ENCODE peak calls at places on chromosomes 11 and 22, in six cellular contexts. V is CD8-positive, alpha-beta T cell; M is brain microvascular endothelial cell; E is endodermal cell; B is B cell; J is fibroblast of lung. F is an unnamed sample.

GRCh38 chr11:32434387-32435151 is 770 bp downstream of the WT1 start:
- DNase-seq in E (peak), M (no peak), B (no peak), V (no peak), J (no peak), F (no peak)

GRCh38 chr11:101456812-101457211 is 127.0 kb downstream of the TRPC6 start:
- DNase-seq in M (no peak), J (peak), V (no peak), E (no peak), B (no peak), F (no peak)

GRCh38 chr22:23501708-23502107 is 78.4 kb downstream of the IGLL1 start:
- DNase-seq in E (no peak), V (no peak), J (no peak), B (no peak), M (no peak), F (no peak)

GRCh38 chr22:26553056-26553752 is 36.7 kb downstream of the TPST2 start:
- DNase-seq in E (no peak), M (peak), V (no peak), J (peak), B (no peak), F (peak)

GRCh38 chr11:57480409-57481137 is 20.2 kb downstream of the RTN4RL2 start:
- DNase-seq in E (peak), V (peak), M (peak), B (peak), J (peak), F (peak)

GRCh38 chr22:41057076-41057475 is 35.3 kb upstream of the EP300 start:
- DNase-seq in B (no peak), E (no peak), M (no peak), J (no peak), V (no peak), F (no peak)

GRCh38 chr11:67006029-67006884 is 16.7 kb upstream of the SYT12 start:
- DNase-seq in V (no peak), B (no peak), E (peak), J (peak), M (no peak), F (no peak)

GRCh38 chr22:19941365-19942070 is at the start of the genes COMT and TXNRD2:
- DNase-seq in V (peak), E (no peak), B (peak), M (peak), J (peak), F (peak)

GRCh38 chr11:31102316-31102715 is 267.2 kb downstream of the DCDC1 start:
- DNase-seq in E (no peak), V (no peak), M (no peak), J (no peak), B (no peak), F (no peak)

GRCh38 chr11:116906479-116906878 is 69.1 kb upstream of the APOA1 start:
- DNase-seq in V (no peak), M (no peak), E (no peak), B (no peak), J (no peak), F (no peak)

GRCh38 chr22:17973217-17973616 is 51.1 kb downstream of the MICAL3 start:
- DNase-seq in J (no peak), E (no peak), V (no peak), M (no peak), B (no peak), F (no peak)

GRCh38 chr11:115518983-115519382 is 14.8 kb upstream of the CADM1 start:
- DNase-seq in E (peak), J (no peak), V (no peak), B (no peak), M (no peak), F (no peak)

DNA sequence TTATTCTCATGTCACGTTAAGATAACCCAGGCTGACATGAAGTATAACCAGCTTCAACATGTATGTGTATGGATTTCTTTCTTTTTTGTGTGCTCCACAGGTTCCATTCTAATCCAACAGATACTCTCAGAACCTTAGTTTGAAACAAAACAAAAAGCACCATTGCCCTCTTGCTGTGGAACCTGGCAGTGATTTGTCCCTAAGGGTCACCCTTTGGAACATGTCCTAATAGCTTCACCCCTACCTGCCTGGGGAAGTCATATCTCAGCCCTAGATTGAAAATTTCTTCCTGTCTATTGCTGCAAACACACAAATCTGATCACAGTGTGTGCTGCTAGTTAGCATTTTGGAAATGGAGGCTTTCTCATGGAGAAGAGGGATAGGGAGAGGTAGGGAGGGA is 11.4 kb upstream of the CADM1 start:
- DNase-seq in V (no peak), M (no peak), E (peak), B (no peak), J (no peak), F (no peak)
- TF ChIP-seq CTCF in V (no peak), M (no peak), E (peak), B (no peak), J (no peak), F (no peak)

DNA sequence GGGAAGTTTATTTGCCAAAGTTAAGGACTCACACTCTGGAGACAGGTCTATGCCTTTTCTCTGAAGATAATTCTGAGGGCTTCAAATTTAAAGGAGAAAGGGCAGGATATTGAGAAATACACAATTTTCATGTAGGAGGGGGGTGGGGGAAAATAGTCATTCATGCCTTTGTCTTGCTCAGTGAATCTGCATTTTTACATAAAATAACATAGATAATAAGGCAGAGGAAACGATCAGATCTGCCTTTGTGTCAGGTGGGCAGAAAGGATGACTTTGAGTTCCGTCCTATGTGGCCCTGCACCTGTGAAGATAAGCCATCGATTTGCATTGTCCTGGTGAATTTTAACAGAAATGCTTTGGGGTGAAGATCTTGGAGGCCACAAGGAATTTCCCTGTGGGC is 76.8 kb downstream of the SC5D start:
- DNase-seq in V (no peak), E (no peak), J (no peak), M (no peak), B (no peak), F (no peak)
- TF ChIP-seq CTCF in V (no peak), E (no peak), J (no peak), M (no peak), B (no peak), F (no peak)

DNA sequence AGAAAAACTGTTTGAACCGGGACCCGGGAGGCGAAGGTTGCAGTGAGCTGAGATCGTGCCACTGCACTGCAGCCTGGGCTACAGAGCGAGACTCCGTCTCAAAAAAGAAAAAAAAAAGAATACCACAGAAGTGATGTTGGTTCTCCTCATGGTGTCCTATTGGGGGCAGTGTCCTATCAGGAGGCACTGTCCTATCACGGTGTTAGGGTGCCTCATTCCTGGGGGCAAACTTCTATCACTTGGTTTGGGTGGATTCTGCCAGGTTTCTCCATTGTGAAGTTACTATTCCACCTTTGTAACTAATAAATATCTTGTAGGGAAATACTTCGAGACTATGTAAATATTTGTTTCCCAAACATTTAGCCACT is 19.6 kb downstream of the PRR14L start:
- DNase-seq in V (no peak), B (no peak), M (no peak), E (no peak), J (no peak), F (no peak)
- TF ChIP-seq CTCF in V (no peak), B (no peak), M (peak), E (peak), J (no peak), F (peak)

GRCh38 chr22:35312198-35313059 is 12.7 kb downstream of the TOM1 start:
- DNase-seq in E (no peak), B (no peak), J (peak), M (peak), V (no peak), F (peak)

GRCh38 chr22:35308480-35308945 is 8.8 kb downstream of the TOM1 start:
- DNase-seq in M (no peak), J (no peak), E (no peak), V (no peak), B (no peak), F (no peak)

GRCh38 chr22:35313311-35314121 is 13.8 kb downstream of the TOM1 start:
- DNase-seq in J (peak), M (peak), V (no peak), B (no peak), E (no peak), F (peak)

GRCh38 chr22:35311551-35311999 is 11.9 kb downstream of the TOM1 start:
- DNase-seq in M (no peak), V (no peak), E (no peak), B (no peak), J (no peak), F (no peak)

DNA sequence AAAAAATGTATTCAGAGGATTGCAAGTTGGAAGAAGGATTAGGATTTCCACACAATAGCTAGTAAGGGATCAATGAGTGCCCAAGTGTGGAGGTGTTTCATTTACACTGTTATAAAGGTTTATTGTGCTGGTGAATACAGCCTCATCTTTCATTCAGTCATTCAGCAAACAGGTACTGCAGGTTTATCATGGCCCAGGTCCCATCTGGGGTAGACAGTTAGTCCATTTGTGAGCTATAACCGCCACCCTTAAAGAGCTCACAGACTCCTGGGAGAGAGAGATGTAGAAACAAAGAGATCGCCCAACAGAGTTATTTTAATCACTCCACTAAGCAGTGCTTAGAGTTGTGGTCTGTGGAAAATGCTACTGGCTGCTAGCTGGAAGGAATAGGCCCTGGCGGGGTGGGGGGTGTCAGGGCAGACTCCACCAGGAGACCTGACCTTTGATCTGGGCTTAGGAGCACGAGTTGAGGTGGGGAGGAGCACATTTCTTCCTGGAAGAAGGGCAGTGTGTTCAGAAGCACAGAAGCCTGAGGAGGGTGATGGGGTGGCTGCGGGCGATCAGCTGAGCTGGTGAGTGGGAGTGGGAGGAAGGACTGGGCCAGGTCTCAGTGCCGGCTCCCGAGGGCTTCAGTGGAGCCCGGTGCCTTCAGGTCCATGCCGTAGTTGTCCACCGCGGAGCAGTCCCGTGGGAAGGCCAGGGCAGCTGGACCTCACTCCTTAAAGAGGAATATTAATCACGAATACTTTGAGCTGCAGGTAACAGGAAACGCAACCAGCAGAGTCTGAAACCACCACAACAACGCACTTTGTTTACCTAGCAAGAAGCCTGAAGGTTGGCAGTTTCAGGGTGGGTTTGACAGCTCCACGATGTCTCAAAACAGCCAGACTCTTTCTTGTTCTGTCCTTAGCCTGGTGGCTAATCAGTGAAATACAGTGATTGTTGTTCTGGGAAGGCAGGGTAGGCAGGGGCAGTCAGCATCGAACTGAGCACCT is 11.2 kb downstream of the TOM1 start:
- DNase-seq in J (no peak), M (no peak), B (no peak), E (no peak), V (no peak), F (no peak)
- TF ChIP-seq CTCF in J (no peak), M (no peak), B (no peak), E (peak), V (no peak), F (no peak)

GRCh38 chr11:70422692-70423522 is 24.6 kb downstream of the CTTN start:
- DNase-seq in E (no peak), V (no peak), B (no peak), J (no peak), M (no peak), F (no peak)
- TF ChIP-seq CTCF in E (no peak), V (no peak), B (no peak), J (no peak), M (no peak), F (no peak)

GRCh38 chr22:39462443-39463147 is 5.8 kb downstream of the MGAT3 start:
- DNase-seq in B (no peak), M (no peak), J (no peak), V (no peak), E (peak), F (no peak)
- TF ChIP-seq CTCF in B (no peak), M (no peak), J (no peak), V (no peak), E (peak), F (no peak)

GRCh38 chr22:37726240-37726887 is 29.5 kb downstream of the TRIOBP start:
- DNase-seq in E (no peak), J (peak), M (peak), B (no peak), V (no peak), F (no peak)
- TF ChIP-seq CTCF in E (peak), J (no peak), M (peak), B (no peak), V (no peak), F (peak)